ENCODE peak calls at places on chromosome 12, in ten cellular contexts. R is transverse colon; W is tibial artery; G is mucosa of descending colon; M is testis; T is mesendoderm; A is pancreas; D is hepatocyte; H is CD8-positive, alpha-beta T cell; V is A673. C is an unnamed sample. For H3K4me1, the result is how much of the 10 kb centered on the place peaks cover.

GRCh38 chr12:93191956-93192355 is 185.8 kb upstream of the NUDT4 start:
- DNase-seq in R (no peak), W (peak), G (no peak), M (no peak), T (no peak), A (no peak), D (no peak), H (no peak), V (no peak), C (no peak)

GRCh38 chr12:120980800-120981368 is 2.5 kb downstream of the HNF1A start:
- DNase-seq in R (peak), W (no peak), G (peak), M (no peak), T (no peak), A (no peak), D (peak), H (no peak), V (no peak), C (no peak)

GRCh38 chr12:65825573-65826512 is 1.6 kb downstream of the HMGA2 start:
- DNase-seq in R (peak), W (no peak), G (peak), M (no peak), T (peak), A (no peak), D (peak), H (no peak), V (peak), C (no peak)

GRCh38 chr12:26244503-26244902 is 49.1 kb downstream of the SSPN start:
- DNase-seq in R (no peak), W (no peak), G (no peak), M (no peak), T (no peak), A (no peak), D (no peak), H (no peak), V (no peak), C (no peak)

GRCh38 chr12:78157199-78157598 is 326.5 kb downstream of the NAV3 start:
- DNase-seq in R (no peak), W (no peak), G (no peak), M (no peak), T (no peak), A (no peak), D (no peak), H (no peak), V (no peak), C (no peak)

GRCh38 chr12:64666054-64666914 is 56.0 kb downstream of the RASSF3 start:
- DNase-seq in R (no peak), W (no peak), G (no peak), M (no peak), T (no peak), A (peak), D (no peak), H (no peak), V (no peak), C (no peak)

GRCh38 chr12:54935235-54935951 is 49.2 kb downstream of the TESPA1 start:
- DNase-seq in R (no peak), W (no peak), G (no peak), M (no peak), T (peak), A (no peak), D (peak), H (no peak), V (peak), C (peak)

GRCh38 chr12:2057793-2058408 is 5.1 kb downstream of the CACNA1C start:
- DNase-seq in R (no peak), W (no peak), G (no peak), M (no peak), T (no peak), A (no peak), D (no peak), H (no peak), V (peak), C (no peak)

GRCh38 chr12:57726151-57726883 is 12.2 kb downstream of the AGAP2 start:
- DNase-seq in R (peak), W (peak), G (peak), M (peak), T (peak), A (peak), D (peak), H (no peak), V (peak), C (peak)

GRCh38 chr12:124497039-124497438 is 70.4 kb downstream of the NCOR2 start:
- DNase-seq in R (no peak), W (no peak), G (no peak), M (no peak), T (no peak), A (no peak), D (no peak), H (no peak), V (no peak), C (no peak)
- H3K4me1 ChIP-seq in R (under half), W (under half), G (under half), M (half or more), T (under half), A (under half), D (under half), H (under half), V (half or more), C (under half)

GRCh38 chr12:111764120-111764821 is 2.5 kb upstream of the ALDH2 start:
- DNase-seq in R (no peak), W (no peak), G (no peak), M (no peak), T (no peak), A (no peak), D (no peak), H (no peak), V (no peak), C (no peak)

GRCh38 chr12:111767362-111768158 is 827 bp downstream of the ALDH2 start:
- DNase-seq in R (peak), W (no peak), G (peak), M (no peak), T (peak), A (no peak), D (peak), H (no peak), V (no peak), C (no peak)

GRCh38 chr12:111768159-111768895 is 1.6 kb downstream of the ALDH2 start:
- DNase-seq in R (no peak), W (no peak), G (no peak), M (no peak), T (no peak), A (no peak), D (no peak), H (no peak), V (no peak), C (no peak)

GRCh38 chr12:111769599-111769998 is 2.9 kb downstream of the ALDH2 start:
- DNase-seq in R (no peak), W (no peak), G (no peak), M (no peak), T (no peak), A (no peak), D (no peak), H (no peak), V (no peak), C (no peak)

GRCh38 chr12:111766608-111767361 is at the start of gene ALDH2:
- DNase-seq in R (peak), W (peak), G (peak), M (peak), T (peak), A (peak), D (peak), H (peak), V (peak), C (peak)
- H3K4me1 ChIP-seq in R (under half), W (under half), G (under half), M (under half), T (under half), A (under half), D (under half), H (under half), V (under half), C (under half)

DNA sequence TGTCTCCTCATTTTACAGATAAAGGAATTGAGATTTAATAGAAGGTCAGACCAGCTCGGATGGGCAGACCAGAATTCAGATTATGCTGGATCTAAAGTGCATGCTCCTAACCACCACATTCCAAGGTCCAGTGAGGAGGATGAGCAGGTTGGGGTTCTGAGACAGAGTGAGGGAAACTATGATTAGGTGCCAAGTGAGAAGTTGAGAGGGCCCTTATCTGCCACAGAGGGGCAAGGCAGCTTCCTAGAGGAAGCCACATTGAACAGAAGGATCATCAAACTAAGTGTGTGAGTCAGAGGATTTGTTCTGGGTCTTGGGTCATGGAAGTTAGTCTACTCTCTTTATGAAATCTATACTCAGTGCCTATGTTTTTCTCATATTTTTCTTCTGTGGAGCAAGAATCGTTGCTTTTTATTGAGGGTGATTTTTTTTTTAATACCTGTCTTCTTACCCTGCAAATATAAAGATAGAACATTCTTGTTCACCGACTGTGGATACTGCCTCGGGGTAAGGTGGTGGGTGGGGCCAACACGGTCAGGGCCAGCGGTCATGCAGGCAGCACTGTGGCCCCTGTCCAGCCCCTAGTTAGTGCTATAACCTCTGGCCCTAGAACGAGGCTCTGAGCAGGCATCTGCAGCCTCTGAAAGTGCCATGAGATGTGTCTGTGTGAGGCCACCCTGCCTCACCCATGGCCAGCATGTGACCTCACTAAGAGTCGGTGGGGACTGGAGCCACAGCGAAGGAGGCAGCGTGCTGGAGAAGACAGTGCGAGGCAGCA is 55.6 kb upstream of the PTHLH start:
- DNase-seq in R (no peak), W (no peak), G (no peak), M (no peak), T (no peak), A (no peak), D (no peak), H (no peak), V (no peak), C (peak)
- H3K4me1 ChIP-seq in R (under half), W (under half), G (under half), M (under half), T (under half), A (under half), D (under half), H (under half), V (under half), C (under half)

GRCh38 chr12:109459247-109459646 is 17.9 kb downstream of the KCTD10 start:
- DNase-seq in R (no peak), W (no peak), G (no peak), M (no peak), T (no peak), A (no peak), D (no peak), H (no peak), V (no peak), C (no peak)

GRCh38 chr12:109462868-109463692 is 14.0 kb downstream of the KCTD10 start:
- DNase-seq in R (peak), W (peak), G (peak), M (peak), T (peak), A (peak), D (peak), H (no peak), V (peak), C (peak)

GRCh38 chr12:109461846-109462766 is 15.0 kb downstream of the KCTD10 start:
- DNase-seq in R (peak), W (peak), G (peak), M (peak), T (peak), A (peak), D (peak), H (no peak), V (peak), C (peak)

GRCh38 chr12:109460538-109460937 is 16.6 kb downstream of the KCTD10 start:
- DNase-seq in R (no peak), W (no peak), G (no peak), M (no peak), T (no peak), A (no peak), D (no peak), H (no peak), V (no peak), C (no peak)

DNA sequence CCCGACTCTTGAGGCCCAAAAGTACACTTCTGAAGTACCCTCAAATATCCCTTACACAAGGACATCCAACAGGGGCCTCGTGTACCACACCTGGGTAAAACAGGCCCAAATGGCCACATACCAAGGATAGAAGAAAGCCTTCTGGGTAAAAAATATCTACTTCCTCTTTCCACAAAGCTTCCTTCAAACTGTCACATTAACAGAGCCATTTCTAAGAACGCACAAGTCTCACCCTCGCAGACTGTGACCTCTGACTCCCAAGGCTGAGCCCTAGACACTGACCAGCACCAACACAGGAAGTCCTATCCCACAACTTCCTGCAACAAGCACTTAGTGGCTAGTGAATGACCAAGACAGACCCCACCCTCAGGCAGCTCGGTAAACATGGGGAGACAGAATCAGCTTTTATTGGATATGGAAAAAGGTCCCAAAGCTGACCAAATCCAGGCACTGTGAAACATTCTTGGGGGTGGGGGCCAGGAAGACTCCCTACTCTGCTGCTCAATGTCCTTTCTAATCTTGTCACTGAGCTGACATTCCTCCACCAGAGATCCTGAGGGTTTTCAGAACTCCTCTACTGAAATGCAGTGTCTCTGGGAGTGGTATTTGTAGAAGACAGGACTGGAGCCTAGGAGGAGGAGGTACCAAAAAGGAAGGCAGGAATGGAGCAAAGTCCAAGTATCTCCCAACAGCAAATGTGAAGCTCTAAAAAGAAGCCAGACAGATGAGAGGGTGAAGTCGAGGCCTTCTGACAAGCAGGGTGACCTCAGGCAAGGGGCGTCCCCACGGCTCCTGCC is 15.9 kb downstream of the KCTD10 start:
- DNase-seq in R (peak), W (no peak), G (no peak), M (no peak), T (peak), A (no peak), D (peak), H (no peak), V (no peak), C (no peak)
- H3K4me1 ChIP-seq in R (half or more), W (half or more), G (half or more), M (half or more), T (under half), A (under half), D (half or more), H (under half), V (under half), C (half or more)

GRCh38 chr12:124556896-124557501 is 10.4 kb downstream of the NCOR2 start:
- DNase-seq in R (no peak), W (no peak), G (no peak), M (peak), T (no peak), A (no peak), D (no peak), H (no peak), V (no peak), C (no peak)
- H3K4me1 ChIP-seq in R (under half), W (under half), G (under half), M (half or more), T (under half), A (under half), D (under half), H (under half), V (under half), C (under half)

C was measured in PC-9.